ENCODE peak calls at places on chromosomes 1 and 21, in ten cellular contexts. C is Karpas-422, U is fibroblast of lung, B is mesendoderm, K is A549, W is osteoblast, Q is keratinocyte, X is H9, N is neuronal stem cell, L is IMR-90. V is an unnamed sample.
A peak's percentile ranks its signal among the peaks of the same experiment; 100 is the strongest.

GRCh38 chr1:183871568-183871967 is 66.6 kb downstream of the RGL1 start:
- DNase-seq in C (no peak), U (no peak), B (no peak), K (no peak), W (no peak), Q (no peak), X (no peak), N (no peak), L (no peak), V (no peak)

GRCh38 chr1:187942986-187943385 is 1114.2 kb downstream of the PLA2G4A start:
- DNase-seq in C (no peak), U (peak; percentile 10), B (peak; percentile 71), K (no peak), W (no peak), Q (no peak), X (no peak), N (no peak), L (peak; percentile 29), V (no peak)

GRCh38 chr21:24280591-24280990 is 1326.7 kb downstream of the MRPL39 start:
- DNase-seq in C (no peak), U (no peak), B (no peak), K (no peak), W (no peak), Q (no peak), X (no peak), N (no peak), L (peak; percentile 79), V (no peak)

GRCh38 chr1:158013840-158014520 is 20.5 kb downstream of the KIRREL1 start:
- DNase-seq in C (no peak), U (peak; percentile 60), B (no peak), K (no peak), W (peak; percentile 43), Q (no peak), X (no peak), N (peak; percentile 80), L (peak; percentile 56), V (no peak)

GRCh38 chr1:94095112-94095637 is 25.8 kb downstream of the ABCA4 start:
- DNase-seq in C (no peak), U (peak; percentile 94), B (no peak), K (no peak), W (peak; percentile 90), Q (no peak), X (no peak), N (no peak), L (peak; percentile 95), V (no peak)

GRCh38 chr1:87642581-87643129 is 314.0 kb downstream of the LMO4 start:
- DNase-seq in C (no peak), U (peak; percentile 13), B (peak; percentile 90), K (no peak), W (no peak), Q (no peak), X (no peak), N (peak; percentile 33), L (peak; percentile 12), V (peak; percentile 79)

GRCh38 chr1:181175356-181175755 is 86.9 kb downstream of the IER5 start:
- DNase-seq in C (no peak), U (no peak), B (no peak), K (no peak), W (no peak), Q (no peak), X (no peak), N (no peak), L (no peak), V (no peak)

GRCh38 chr1:203663820-203664219 is 37.2 kb downstream of the ATP2B4 start:
- DNase-seq in C (no peak), U (peak; percentile 55), B (no peak), K (no peak), W (no peak), Q (no peak), X (no peak), N (no peak), L (peak; percentile 61), V (no peak)

GRCh38 chr1:170711682-170712081 is 47.8 kb downstream of the PRRX1 start:
- DNase-seq in C (no peak), U (peak; percentile 93), B (no peak), K (no peak), W (no peak), Q (no peak), X (no peak), N (no peak), L (peak; percentile 95), V (no peak)

GRCh38 chr1:31414692-31415370 is 1.8 kb downstream of the SERINC2 start:
- DNase-seq in C (no peak), U (no peak), B (no peak), K (no peak), W (peak; percentile 83), Q (no peak), X (no peak), N (no peak), L (no peak), V (no peak)

GRCh38 chr1:177753655-177754054 is 216.2 kb downstream of the SEC16B start:
- DNase-seq in C (no peak), U (no peak), B (no peak), K (no peak), W (no peak), Q (no peak), X (no peak), N (no peak), L (no peak), V (no peak)

DNA sequence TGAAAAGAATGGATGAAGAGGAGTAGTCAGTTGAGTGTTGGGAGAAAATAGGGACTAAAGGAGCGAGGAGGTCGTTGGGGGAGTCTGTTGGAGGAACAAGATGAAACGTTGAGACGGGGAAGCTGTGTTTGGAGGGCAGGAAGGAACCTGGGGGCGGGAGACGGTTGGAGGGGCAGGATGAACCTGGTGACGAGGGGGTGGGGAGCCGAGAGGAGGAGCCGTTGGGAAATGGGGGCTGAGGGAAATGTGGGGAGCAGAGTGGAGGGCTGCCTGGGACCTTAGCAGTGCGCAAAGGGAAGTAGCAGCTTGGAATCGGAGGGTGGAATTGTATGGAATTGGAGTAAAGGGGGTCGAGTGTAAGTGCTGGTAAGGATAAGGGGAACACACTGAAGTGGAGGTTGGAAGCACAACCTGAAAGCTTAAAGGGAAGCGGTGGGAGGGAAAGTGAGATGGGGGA is 630 bp downstream of the MTF2 start:
- DNase-seq in C (peak; percentile 58), U (peak; percentile 19), B (peak; percentile 58), K (no peak), W (no peak), Q (no peak), X (peak; percentile 49), N (no peak), L (no peak), V (no peak)
- H3K4me2 ChIP-seq in C (peak overlapping the region; percentile 91), U (peak overlapping the region; percentile 71), B (peak overlapping the region; percentile 15), K (peak overlapping the region; percentile 84), W (peak overlapping the region; percentile 97), Q (peak overlapping the region; percentile 99), X (peak overlapping the region; percentile 74), N (peak overlapping the region; percentile 51), L (peak overlapping the region; percentile 99), V (peak overlapping the region; percentile 77)

GRCh38 chr1:34272152-34272551 is 95.4 kb downstream of the C1orf94 start:
- DNase-seq in C (no peak), U (no peak), B (no peak), K (no peak), W (no peak), Q (no peak), X (no peak), N (no peak), L (no peak), V (no peak)
- H3K4me2 ChIP-seq in C (no peak overlapping the region), U (no peak overlapping the region), B (no peak overlapping the region), K (no peak overlapping the region), W (no peak overlapping the region), Q (no peak overlapping the region), X (no peak overlapping the region), N (no peak overlapping the region), L (no peak overlapping the region), V (no peak overlapping the region)

DNA sequence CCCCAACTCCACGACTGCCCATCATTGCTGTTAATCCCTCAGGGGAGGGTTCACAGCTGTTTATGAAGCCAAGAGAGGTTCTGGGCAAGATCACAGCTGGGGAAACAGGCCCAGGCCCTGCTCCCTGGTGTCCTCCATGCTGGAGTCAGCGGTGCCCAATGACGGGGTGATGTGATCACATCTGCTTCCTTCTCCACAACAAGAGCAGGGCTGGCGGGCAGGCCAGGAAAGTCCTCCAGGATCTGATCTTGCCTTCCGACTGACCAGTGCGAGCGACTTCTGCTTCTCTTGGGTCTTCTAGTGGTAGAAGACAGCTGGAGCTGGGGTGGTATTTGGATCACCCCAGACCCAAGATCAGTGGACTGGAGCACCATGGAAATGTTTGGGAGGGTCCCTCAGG is 951 bp upstream of the LINGO4 start:
- DNase-seq in C (no peak), U (no peak), B (no peak), K (no peak), W (no peak), Q (no peak), X (no peak), N (no peak), L (no peak), V (no peak)
- H3K4me2 ChIP-seq in C (no peak overlapping the region), U (no peak overlapping the region), B (no peak overlapping the region), K (no peak overlapping the region), W (no peak overlapping the region), Q (no peak overlapping the region), X (no peak overlapping the region), N (no peak overlapping the region), L (no peak overlapping the region), V (no peak overlapping the region)

GRCh38 chr1:148372731-148373130 is 110.4 kb downstream of the PPIAL4G start:
- DNase-seq in C (no peak), U (peak; percentile 41), B (no peak), K (no peak), W (peak; percentile 80), Q (no peak), X (no peak), N (no peak), L (peak; percentile 44), V (peak; percentile 19)

GRCh38 chr1:148367596-148367995 is 115.5 kb downstream of the PPIAL4G start:
- DNase-seq in C (no peak), U (no peak), B (no peak), K (no peak), W (no peak), Q (no peak), X (no peak), N (no peak), L (no peak), V (no peak)

GRCh38 chr1:148379170-148379500 is 104.0 kb downstream of the PPIAL4G start:
- DNase-seq in C (no peak), U (no peak), B (no peak), K (no peak), W (no peak), Q (no peak), X (peak; percentile 47), N (no peak), L (no peak), V (no peak)

GRCh38 chr1:148374101-148374500 is 109.0 kb downstream of the PPIAL4G start:
- DNase-seq in C (no peak), U (no peak), B (no peak), K (no peak), W (no peak), Q (no peak), X (no peak), N (no peak), L (no peak), V (no peak)

DNA sequence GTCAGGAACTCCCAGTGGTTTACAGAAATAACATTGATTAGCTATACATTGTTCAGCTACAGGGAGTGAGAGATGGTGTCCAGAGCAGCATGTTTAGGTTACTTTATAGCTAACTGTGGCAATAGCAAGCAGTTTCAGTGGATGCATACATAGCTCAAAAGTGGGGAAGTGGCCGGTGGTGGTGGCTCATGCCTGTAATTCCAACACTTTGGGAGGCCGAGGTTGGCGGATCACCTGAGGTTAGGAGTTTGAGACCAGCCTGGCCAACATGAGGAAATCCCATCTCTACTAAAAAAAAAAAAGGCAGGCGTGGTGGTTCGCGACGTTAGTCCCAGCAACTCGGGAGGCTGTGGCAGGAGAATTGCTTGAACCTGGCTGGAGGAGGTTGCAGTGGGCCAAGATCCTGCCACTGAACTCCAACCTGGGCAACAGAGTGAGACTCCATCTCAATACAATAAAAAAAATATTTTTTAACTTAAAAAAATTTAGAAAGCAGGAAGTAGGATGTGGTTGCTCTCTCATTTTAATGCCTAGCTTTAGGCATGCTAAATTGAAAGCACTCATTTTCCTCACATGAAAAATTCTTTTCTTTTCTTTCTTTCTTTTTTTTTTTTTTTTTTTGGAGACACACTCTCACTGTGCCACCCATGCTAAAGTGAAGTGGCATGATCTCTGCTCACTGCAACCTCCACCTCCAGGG is 109.7 kb downstream of the PPIAL4G start:
- DNase-seq in C (no peak), U (no peak), B (no peak), K (no peak), W (no peak), Q (no peak), X (no peak), N (no peak), L (no peak), V (no peak)
- H3K4me2 ChIP-seq in C (no peak overlapping the region), U (no peak overlapping the region), B (no peak overlapping the region), K (no peak overlapping the region), W (peak overlapping the region; percentile 29), Q (no peak overlapping the region), X (no peak overlapping the region), N (no peak overlapping the region), L (no peak overlapping the region), V (no peak overlapping the region)